ENCODE peak calls at places on chromosomes 5 and 9, in six cellular contexts. R is right cardiac atrium; K is NCI-H510A; O is colonic mucosa; P is substantia nigra; U is activated T-helper 2 cell treated with anti-CD3 and anti-CD28 coated beads, Interferon-gamma antibody, Interleukin-2, Interleukin-4, amounts not matched to agents 10 μg/mL and 5 μg/mL and 100 μg/mL, durations not matched to agents 14 hours and 24 hours and 36 hours. A is an unnamed sample.
A peak's percentile ranks its signal among the peaks of the same experiment; 100 is the strongest.

GRCh38 chr5:87627360-87627759 is 214.6 kb upstream of the CCNH start:
- DNase-seq in R (no peak), K (no peak), O (no peak), P (no peak), U (no peak), A (no peak)

GRCh38 chr9:100167912-100168775 is 69.1 kb downstream of the INVS start:
- DNase-seq in R (no peak), K (no peak), O (no peak), P (no peak), U (no peak), A (no peak)

GRCh38 chr5:140842798-140843733 is 2.1 kb downstream of the PCDHA8 start:
- DNase-seq in R (no peak), K (no peak), O (no peak), P (no peak), U (no peak), A (no peak)

GRCh38 chr9:84404095-84404686 is 63.6 kb upstream of the SLC28A3 start:
- DNase-seq in R (no peak), K (no peak), O (no peak), P (no peak), U (no peak), A (no peak)

GRCh38 chr9:134174526-134175290 is 10.3 kb upstream of the RNU6ATAC start:
- DNase-seq in R (no peak), K (no peak), O (no peak), P (no peak), U (no peak), A (no peak)

GRCh38 chr9:137077758-137078693 is 709 bp downstream of the UAP1L1 start:
- DNase-seq in R (peak; percentile 74), K (no peak), O (peak; percentile 54), P (no peak), U (peak; percentile 29), A (no peak)

GRCh38 chr5:27158171-27158570 is 119.8 kb upstream of the CDH9 start:
- DNase-seq in R (no peak), K (no peak), O (no peak), P (no peak), U (no peak), A (no peak)

GRCh38 chr5:106454651-106455415 is 1215.9 kb downstream of the EFNA5 start:
- DNase-seq in R (no peak), K (no peak), O (no peak), P (peak; percentile 2), U (no peak), A (no peak)

GRCh38 chr5:158013939-158014338 is 155.0 kb upstream of the CLINT1 start:
- DNase-seq in R (no peak), K (no peak), O (no peak), P (no peak), U (no peak), A (peak; percentile 30)

GRCh38 chr5:127664082-127664481 is 15.2 kb downstream of the CTXN3 start:
- DNase-seq in R (no peak), K (no peak), O (no peak), P (no peak), U (no peak), A (no peak)

GRCh38 chr5:177256296-177256695 is 47.2 kb downstream of the RAB24 start:
- DNase-seq in R (no peak), K (no peak), O (no peak), P (no peak), U (no peak), A (no peak)

GRCh38 chr5:116532762-116533525 is 41.7 kb downstream of the SEMA6A start:
- DNase-seq in R (no peak), K (peak; percentile 7), O (no peak), P (no peak), U (no peak), A (no peak)

GRCh38 chr9:121267689-121268597 is at the start of gene GSN:
- DNase-seq in R (peak; percentile 94), K (peak; percentile 75), O (peak; percentile 91), P (peak; percentile 91), U (peak; percentile 40), A (peak; percentile 88)

GRCh38 chr5:112885001-112885400 is 23.9 kb downstream of the SRP19 start:
- DNase-seq in R (no peak), K (no peak), O (no peak), P (peak; percentile 47), U (no peak), A (peak; percentile 30)

GRCh38 chr5:146529984-146530383 is 14.0 kb upstream of the GPR151 start:
- DNase-seq in R (no peak), K (no peak), O (no peak), P (no peak), U (no peak), A (no peak)

GRCh38 chr5:79798892-79799590 is 109.4 kb downstream of the CMYA5 start:
- DNase-seq in R (no peak), K (no peak), O (no peak), P (no peak), U (no peak), A (no peak)

GRCh38 chr5:2293906-2294305 is 411.2 kb upstream of the IRX4 start:
- DNase-seq in R (no peak), K (no peak), O (no peak), P (no peak), U (no peak), A (no peak)

GRCh38 chr5:64869419-64869818 is 100.7 kb downstream of the CWC27 start:
- DNase-seq in R (no peak), K (no peak), O (no peak), P (no peak), U (no peak), A (no peak)

GRCh38 chr5:64947031-64947430 is 178.3 kb downstream of the CWC27 start:
- DNase-seq in R (no peak), K (peak; percentile 24), O (no peak), P (no peak), U (no peak), A (no peak)

GRCh38 chr5:149267241-149267973 is 4.3 kb upstream of the AFAP1L1 start:
- DNase-seq in R (no peak), K (no peak), O (no peak), P (peak; percentile 57), U (no peak), A (peak; percentile 84)

GRCh38 chr9:27227192-27227591 is 69.8 kb downstream of the EQTN start:
- DNase-seq in R (no peak), K (no peak), O (no peak), P (no peak), U (no peak), A (no peak)

GRCh38 chr5:77743181-77743580 is 33.0 kb downstream of the TBCA start:
- DNase-seq in R (no peak), K (no peak), O (no peak), P (no peak), U (no peak), A (no peak)

GRCh38 chr9:107989544-107989943 is 500.0 kb upstream of the KLF4 start:
- DNase-seq in R (no peak), K (no peak), O (no peak), P (no peak), U (no peak), A (no peak)

GRCh38 chr5:172178301-172179031 is 9.6 kb downstream of the STK10 start:
- DNase-seq in R (no peak), K (no peak), O (no peak), P (no peak), U (no peak), A (no peak)

GRCh38 chr5:113119271-113119924 is 142.8 kb downstream of the DCP2 start:
- DNase-seq in R (peak; percentile 93), K (no peak), O (peak; percentile 40), P (no peak), U (no peak), A (no peak)

GRCh38 chr5:151228986-151229385 is 5.1 kb upstream of the CCDC69 start:
- DNase-seq in R (no peak), K (no peak), O (no peak), P (no peak), U (no peak), A (no peak)

GRCh38 chr5:50995285-50995942 is 329.0 kb downstream of the PARP8 start:
- DNase-seq in R (no peak), K (no peak), O (no peak), P (no peak), U (no peak), A (no peak)

GRCh38 chr5:169637085-169637855 is at the start of gene DOCK2:
- DNase-seq in R (peak; percentile 84), K (no peak), O (peak; percentile 51), P (no peak), U (peak; percentile 69), A (no peak)

GRCh38 chr5:161230222-161230621 is 316.3 kb downstream of the GABRB2 start:
- DNase-seq in R (no peak), K (peak; percentile 39), O (peak; percentile 44), P (no peak), U (no peak), A (no peak)

GRCh38 chr9:132411091-132411508 is 1.1 kb downstream of the CFAP77 start:
- DNase-seq in R (peak; percentile 72), K (peak; percentile 77), O (peak; percentile 53), P (no peak), U (peak; percentile 66), A (no peak)

GRCh38 chr5:55634204-55634785 is 77.8 kb downstream of the SLC38A9 start:
- DNase-seq in R (no peak), K (no peak), O (no peak), P (no peak), U (no peak), A (no peak)

GRCh38 chr9:92633879-92634278 is 36.1 kb downstream of the IPPK start:
- DNase-seq in R (no peak), K (no peak), O (no peak), P (no peak), U (no peak), A (peak; percentile 25)

GRCh38 chr5:133467325-133467700 is 145.0 kb downstream of the FSTL4 start:
- DNase-seq in R (no peak), K (no peak), O (no peak), P (no peak), U (no peak), A (no peak)

GRCh38 chr9:25864509-25864908 is 186.3 kb upstream of the TUSC1 start:
- DNase-seq in R (no peak), K (no peak), O (no peak), P (no peak), U (no peak), A (no peak)

GRCh38 chr9:91886433-91887031 is 63.5 kb downstream of the ROR2 start:
- DNase-seq in R (no peak), K (no peak), O (no peak), P (no peak), U (no peak), A (no peak)

GRCh38 chr5:20972419-20972925 is 984.5 kb upstream of the CDH18 start:
- DNase-seq in R (peak; percentile 82), K (no peak), O (peak; percentile 20), P (peak; percentile 14), U (no peak), A (peak; percentile 35)

GRCh38 chr9:114081441-114082016 is 3.4 kb upstream of the AMBP start:
- DNase-seq in R (no peak), K (no peak), O (peak; percentile 43), P (no peak), U (no peak), A (no peak)